ENCODE peak calls at places on chromosomes 5 and 9, in four cellular contexts. One of them, this sample, is unnamed.

GRCh38 chr5:179261301-179262125 is 83.7 kb downstream of the ADAMTS2 start:
- DNase-seq in endothelial cell of umbilical vein: no peak
- DNase-seq in A549: peak
- DNase-seq in lower leg skin: no peak
- DNase-seq in this sample: no peak

GRCh38 chr9:3936520-3937235 is 363.2 kb downstream of the GLIS3 start:
- DNase-seq in lower leg skin: no peak
- DNase-seq in A549: no peak
- DNase-seq in endothelial cell of umbilical vein: peak
- DNase-seq in this sample: no peak

GRCh38 chr5:138138949-138139775 is at the start of gene NME5:
- DNase-seq in endothelial cell of umbilical vein: peak
- DNase-seq in lower leg skin: no peak
- DNase-seq in A549: no peak
- DNase-seq in this sample: no peak

GRCh38 chr5:95786821-95787408 is 35.6 kb downstream of the GLRX start:
- DNase-seq in endothelial cell of umbilical vein: no peak
- DNase-seq in A549: no peak
- DNase-seq in lower leg skin: no peak
- DNase-seq in this sample: no peak

GRCh38 chr9:79247021-79247420 is 324.7 kb upstream of the TLE4 start:
- DNase-seq in lower leg skin: no peak
- DNase-seq in A549: no peak
- DNase-seq in endothelial cell of umbilical vein: no peak
- DNase-seq in this sample: no peak

GRCh38 chr9:134215709-134216448 is 51.5 kb upstream of the RNU6ATAC start:
- DNase-seq in lower leg skin: no peak
- DNase-seq in A549: no peak
- DNase-seq in endothelial cell of umbilical vein: no peak
- DNase-seq in this sample: no peak

GRCh38 chr5:151459680-151460079 is 12.3 kb downstream of the SLC36A1 start:
- DNase-seq in A549: no peak
- DNase-seq in endothelial cell of umbilical vein: no peak
- DNase-seq in lower leg skin: no peak
- DNase-seq in this sample: no peak

GRCh38 chr5:35438786-35439185 is 178.9 kb upstream of the SPEF2 start:
- DNase-seq in endothelial cell of umbilical vein: no peak
- DNase-seq in lower leg skin: no peak
- DNase-seq in A549: no peak
- DNase-seq in this sample: no peak

GRCh38 chr5:69265931-69266330 is 31.2 kb downstream of the CDK7 start:
- DNase-seq in A549: peak
- DNase-seq in endothelial cell of umbilical vein: no peak
- DNase-seq in lower leg skin: no peak
- DNase-seq in this sample: no peak

GRCh38 chr9:111613436-111614040 is 14.1 kb upstream of the PTGR1 start:
- DNase-seq in endothelial cell of umbilical vein: peak
- DNase-seq in A549: peak
- DNase-seq in lower leg skin: no peak
- DNase-seq in this sample: no peak

GRCh38 chr5:143249851-143250250 is 153.6 kb downstream of the NR3C1 start:
- DNase-seq in endothelial cell of umbilical vein: no peak
- DNase-seq in A549: no peak
- DNase-seq in lower leg skin: no peak
- DNase-seq in this sample: no peak

GRCh38 chr5:178589180-178590140 is 733 bp downstream of the COL23A1 start:
- DNase-seq in A549: no peak
- DNase-seq in lower leg skin: no peak
- DNase-seq in endothelial cell of umbilical vein: peak
- DNase-seq in this sample: no peak

GRCh38 chr9:35517552-35518211 is 27.8 kb downstream of the RUSC2 start:
- DNase-seq in A549: no peak
- DNase-seq in endothelial cell of umbilical vein: no peak
- DNase-seq in lower leg skin: no peak
- DNase-seq in this sample: no peak

GRCh38 chr9:121331992-121332685 is 37.9 kb downstream of the STOM start:
- DNase-seq in A549: peak
- DNase-seq in lower leg skin: peak
- DNase-seq in endothelial cell of umbilical vein: peak
- DNase-seq in this sample: no peak

GRCh38 chr9:28136113-28136512 is 562.8 kb upstream of the C9orf72 start:
- DNase-seq in A549: no peak
- DNase-seq in lower leg skin: no peak
- DNase-seq in endothelial cell of umbilical vein: no peak
- DNase-seq in this sample: no peak

GRCh38 chr9:98985596-98985995 is 41.9 kb downstream of the COL15A1 start:
- DNase-seq in A549: no peak
- DNase-seq in endothelial cell of umbilical vein: no peak
- DNase-seq in lower leg skin: no peak
- DNase-seq in this sample: no peak

GRCh38 chr5:174920906-174921550 is 196.6 kb downstream of the MSX2 start:
- DNase-seq in endothelial cell of umbilical vein: no peak
- DNase-seq in lower leg skin: no peak
- DNase-seq in A549: no peak
- DNase-seq in this sample: peak

GRCh38 chr9:14345586-14346237 is 31.8 kb upstream of the NFIB start:
- DNase-seq in lower leg skin: no peak
- DNase-seq in endothelial cell of umbilical vein: no peak
- DNase-seq in A549: no peak
- DNase-seq in this sample: no peak

GRCh38 chr9:121362813-121363585 is 7.1 kb downstream of the STOM start:
- DNase-seq in lower leg skin: no peak
- DNase-seq in endothelial cell of umbilical vein: peak
- DNase-seq in A549: peak
- DNase-seq in this sample: no peak

GRCh38 chr9:77092536-77092935 is 73.1 kb downstream of the FOXB2 start:
- DNase-seq in A549: peak
- DNase-seq in endothelial cell of umbilical vein: no peak
- DNase-seq in lower leg skin: no peak
- DNase-seq in this sample: no peak

GRCh38 chr5:130796902-130797301 is 368.2 kb downstream of the HINT1 start:
- DNase-seq in endothelial cell of umbilical vein: no peak
- DNase-seq in A549: no peak
- DNase-seq in lower leg skin: no peak
- DNase-seq in this sample: no peak

GRCh38 chr9:94602666-94603065 is 9.0 kb upstream of the FBP2 start:
- DNase-seq in A549: no peak
- DNase-seq in lower leg skin: no peak
- DNase-seq in endothelial cell of umbilical vein: no peak
- DNase-seq in this sample: no peak

GRCh38 chr5:53994148-53994547 is 316.2 kb downstream of the ARL15 start:
- DNase-seq in A549: no peak
- DNase-seq in endothelial cell of umbilical vein: no peak
- DNase-seq in lower leg skin: no peak
- DNase-seq in this sample: no peak

GRCh38 chr9:26175264-26175663 is 497.0 kb upstream of the TUSC1 start:
- DNase-seq in A549: no peak
- DNase-seq in endothelial cell of umbilical vein: no peak
- DNase-seq in lower leg skin: no peak
- DNase-seq in this sample: no peak

GRCh38 chr9:124415852-124416484 is 726 bp upstream of the PSMB7 start:
- DNase-seq in endothelial cell of umbilical vein: no peak
- DNase-seq in A549: no peak
- DNase-seq in lower leg skin: no peak
- DNase-seq in this sample: no peak

GRCh38 chr5:42026446-42026845 is 101.4 kb downstream of the FBXO4 start:
- DNase-seq in endothelial cell of umbilical vein: no peak
- DNase-seq in lower leg skin: no peak
- DNase-seq in A549: no peak
- DNase-seq in this sample: no peak

GRCh38 chr5:97049175-97049574 is 93.2 kb downstream of the LIX1 start:
- DNase-seq in lower leg skin: no peak
- DNase-seq in endothelial cell of umbilical vein: no peak
- DNase-seq in A549: no peak
- DNase-seq in this sample: no peak

GRCh38 chr5:891837-892389 is 688 bp downstream of the BRD9 start:
- DNase-seq in A549: no peak
- DNase-seq in lower leg skin: no peak
- DNase-seq in endothelial cell of umbilical vein: peak
- DNase-seq in this sample: no peak

GRCh38 chr5:87686975-87687374 is 274.2 kb upstream of the CCNH start:
- DNase-seq in lower leg skin: no peak
- DNase-seq in endothelial cell of umbilical vein: no peak
- DNase-seq in A549: no peak
- DNase-seq in this sample: no peak

GRCh38 chr5:123756325-123756664 is 244.3 kb downstream of the CSNK1G3 start:
- DNase-seq in endothelial cell of umbilical vein: no peak
- DNase-seq in A549: no peak
- DNase-seq in lower leg skin: no peak
- DNase-seq in this sample: no peak

GRCh38 chr5:181205402-181205734 is 372 bp upstream of the TRIM7 start:
- DNase-seq in endothelial cell of umbilical vein: no peak
- DNase-seq in lower leg skin: no peak
- DNase-seq in A549: no peak
- DNase-seq in this sample: no peak

GRCh38 chr5:181205735-181206401 is 872 bp upstream of the TRIM7 start:
- DNase-seq in endothelial cell of umbilical vein: no peak
- DNase-seq in A549: no peak
- DNase-seq in lower leg skin: no peak
- DNase-seq in this sample: no peak

GRCh38 chr5:181204561-181205401 is at the start of gene TRIM7:
- DNase-seq in endothelial cell of umbilical vein: peak
- DNase-seq in lower leg skin: no peak
- DNase-seq in A549: peak
- DNase-seq in this sample: no peak

GRCh38 chr5:181203093-181203711 is 1.8 kb downstream of the TRIM7 start:
- DNase-seq in endothelial cell of umbilical vein: no peak
- DNase-seq in lower leg skin: no peak
- DNase-seq in A549: no peak
- DNase-seq in this sample: no peak

GRCh38 chr5:181203842-181204560 is 995 bp downstream of the TRIM7 start:
- DNase-seq in endothelial cell of umbilical vein: no peak
- DNase-seq in lower leg skin: no peak
- DNase-seq in A549: peak
- DNase-seq in this sample: no peak
- TF ChIP-seq POLR2A in endothelial cell of umbilical vein: no peak
- TF ChIP-seq POLR2A in lower leg skin: no peak
- TF ChIP-seq POLR2A in A549: no peak
- TF ChIP-seq POLR2A in this sample: no peak

DNA sequence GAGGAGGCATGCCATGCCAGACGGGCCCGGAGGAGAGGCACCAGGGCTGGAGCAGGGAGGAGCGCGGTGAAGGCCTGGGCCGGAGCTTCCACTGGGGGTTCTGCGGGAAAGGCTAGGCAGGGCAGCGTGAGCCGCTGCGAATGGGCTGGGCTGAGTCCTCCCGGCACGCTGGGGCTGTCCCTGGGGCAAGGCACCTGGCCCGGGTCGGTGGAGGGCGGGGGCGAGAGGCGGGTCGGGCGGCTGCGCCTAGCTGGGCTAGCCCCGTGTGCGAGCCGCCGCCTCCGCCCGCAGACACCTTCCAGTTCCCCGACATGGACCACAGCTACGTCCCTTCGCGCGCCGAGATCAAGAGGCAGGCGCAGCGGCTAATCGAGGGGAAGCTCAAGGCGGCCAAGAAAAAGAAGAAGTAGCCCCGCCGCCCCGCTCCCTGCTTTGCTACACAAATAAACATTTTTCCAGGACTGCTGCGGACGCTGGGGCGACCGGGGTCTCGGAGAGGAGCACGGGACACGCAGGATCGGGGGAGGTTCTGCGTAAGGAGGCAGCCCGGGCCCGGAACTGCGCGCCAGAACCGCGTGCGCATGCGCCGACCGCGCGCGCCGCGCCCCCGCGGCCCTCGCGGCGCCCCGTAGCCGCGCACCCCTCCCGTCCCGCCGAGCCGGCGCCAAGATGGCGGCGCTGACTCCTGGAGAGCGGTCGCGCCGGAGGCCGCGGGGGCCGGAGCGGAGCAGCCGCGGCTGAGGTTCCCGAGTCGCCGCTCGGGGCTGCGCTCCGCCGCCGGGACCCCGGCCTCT is at the start of gene RABL6:
- DNase-seq in lower leg skin: no peak
- DNase-seq in endothelial cell of umbilical vein: peak
- DNase-seq in A549: peak
- DNase-seq in this sample: peak
- TF ChIP-seq POLR2A in lower leg skin: no peak
- TF ChIP-seq POLR2A in endothelial cell of umbilical vein: peak
- TF ChIP-seq POLR2A in A549: peak
- TF ChIP-seq POLR2A in this sample: no peak

GRCh38 chr5:62068554-62068953 is 237.5 kb upstream of the KIF2A start:
- DNase-seq in endothelial cell of umbilical vein: no peak
- DNase-seq in lower leg skin: no peak
- DNase-seq in A549: no peak
- DNase-seq in this sample: no peak
- TF ChIP-seq POLR2A in endothelial cell of umbilical vein: no peak
- TF ChIP-seq POLR2A in lower leg skin: no peak
- TF ChIP-seq POLR2A in A549: no peak
- TF ChIP-seq POLR2A in this sample: no peak

GRCh38 chr9:133144142-133144886 is 19.4 kb downstream of the GBGT1 start:
- DNase-seq in A549: peak
- DNase-seq in lower leg skin: no peak
- DNase-seq in endothelial cell of umbilical vein: peak
- DNase-seq in this sample: no peak
- TF ChIP-seq POLR2A in A549: no peak
- TF ChIP-seq POLR2A in lower leg skin: no peak
- TF ChIP-seq POLR2A in endothelial cell of umbilical vein: no peak
- TF ChIP-seq POLR2A in this sample: no peak

This sample was measured in esophagus muscularis mucosa.